ENCODE peak calls at places on chromosomes 13 and 19, in four cellular contexts. S, F, O and Y are unnamed samples.

GRCh38 chr19:57888494-57889231 is at the start of gene ZNF814:
- DNase-seq in O (no peak), S (no peak), F (peak), Y (peak)

GRCh38 chr19:24054044-24054935 is 32.7 kb upstream of the ZNF254 start:
- DNase-seq in S (no peak), F (no peak), O (peak), Y (no peak)

GRCh38 chr19:55256562-55257460 is 2.0 kb downstream of the PPP6R1 start:
- DNase-seq in S (no peak), O (peak), F (no peak), Y (no peak)

GRCh38 chr13:82088781-82089180 is 1747.9 kb upstream of the SPRY2 start:
- DNase-seq in F (no peak), O (no peak), S (no peak), Y (no peak)

GRCh38 chr13:33164331-33164730 is 121.2 kb downstream of the STARD13 start:
- DNase-seq in F (no peak), O (peak), S (no peak), Y (no peak)

GRCh38 chr19:8355631-8356402 is 8.1 kb upstream of the ANGPTL4 start:
- DNase-seq in S (peak), F (no peak), O (peak), Y (no peak)

GRCh38 chr13:89255844-89256406 is 1584.8 kb downstream of the SLITRK5 start:
- DNase-seq in O (no peak), S (no peak), F (no peak), Y (no peak)

GRCh38 chr13:50094615-50095293 is 79.5 kb downstream of the KCNRG start:
- DNase-seq in S (no peak), F (no peak), O (no peak), Y (no peak)

GRCh38 chr13:21034602-21035190 is 26.7 kb downstream of the LATS2 start:
- DNase-seq in S (peak), F (no peak), O (no peak), Y (no peak)

GRCh38 chr13:76019421-76020044 is 383.4 kb downstream of the LMO7 start:
- DNase-seq in O (peak), F (peak), S (no peak), Y (no peak)

GRCh38 chr19:33252971-33253370 is 27.3 kb upstream of the SLC7A10 start:
- DNase-seq in S (no peak), F (no peak), O (no peak), Y (no peak)

GRCh38 chr19:10919352-10920287 is 8.8 kb downstream of the YIPF2 start:
- DNase-seq in O (no peak), S (no peak), F (no peak), Y (no peak)

GRCh38 chr13:66660013-66660804 is 569.9 kb downstream of the PCDH9 start:
- DNase-seq in F (no peak), O (no peak), S (no peak), Y (no peak)

GRCh38 chr13:25901460-25902376 is 150.1 kb downstream of the SHISA2 start:
- DNase-seq in F (no peak), O (peak), S (no peak), Y (peak)

GRCh38 chr19:10789876-10790275 is 46.1 kb downstream of the TMED1 start:
- DNase-seq in O (no peak), F (no peak), S (no peak), Y (no peak)

GRCh38 chr19:40609561-40610395 is 8.6 kb downstream of the LTBP4 start:
- DNase-seq in O (peak), F (peak), S (peak), Y (peak)

GRCh38 chr19:51025809-51026553 is 435 bp downstream of the KLK11 start:
- DNase-seq in O (no peak), F (no peak), S (no peak), Y (no peak)

GRCh38 chr19:12665646-12666304 is 767 bp downstream of the MAN2B1 start:
- DNase-seq in O (no peak), F (no peak), S (no peak), Y (no peak)

GRCh38 chr19:43504426-43505185 is at the start of gene PHLDB3:
- DNase-seq in O (peak), F (no peak), S (no peak), Y (no peak)

GRCh38 chr13:105848494-105848893 is 687.0 kb downstream of the EFNB2 start:
- DNase-seq in F (no peak), S (no peak), O (no peak), Y (no peak)

GRCh38 chr19:10293637-10294367 is 4.0 kb downstream of the ICAM5 start:
- DNase-seq in F (no peak), S (no peak), O (no peak), Y (no peak)

GRCh38 chr19:45152504-45153338 is 8.1 kb downstream of the NKPD1 start:
- DNase-seq in S (no peak), F (peak), O (no peak), Y (no peak)

GRCh38 chr13:73708393-73708985 is 425.7 kb downstream of the KLF12 start:
- DNase-seq in F (no peak), O (peak), S (peak), Y (no peak)
- TF ChIP-seq YY1 in F (no peak), O (no peak), S (no peak), Y (no peak)

GRCh38 chr19:453606-454005 is 7.2 kb downstream of the SHC2 start:
- DNase-seq in F (no peak), O (no peak), S (no peak), Y (no peak)
- TF ChIP-seq HDAC6 in F (no peak), O (no peak), S (no peak), Y (no peak)

DNA sequence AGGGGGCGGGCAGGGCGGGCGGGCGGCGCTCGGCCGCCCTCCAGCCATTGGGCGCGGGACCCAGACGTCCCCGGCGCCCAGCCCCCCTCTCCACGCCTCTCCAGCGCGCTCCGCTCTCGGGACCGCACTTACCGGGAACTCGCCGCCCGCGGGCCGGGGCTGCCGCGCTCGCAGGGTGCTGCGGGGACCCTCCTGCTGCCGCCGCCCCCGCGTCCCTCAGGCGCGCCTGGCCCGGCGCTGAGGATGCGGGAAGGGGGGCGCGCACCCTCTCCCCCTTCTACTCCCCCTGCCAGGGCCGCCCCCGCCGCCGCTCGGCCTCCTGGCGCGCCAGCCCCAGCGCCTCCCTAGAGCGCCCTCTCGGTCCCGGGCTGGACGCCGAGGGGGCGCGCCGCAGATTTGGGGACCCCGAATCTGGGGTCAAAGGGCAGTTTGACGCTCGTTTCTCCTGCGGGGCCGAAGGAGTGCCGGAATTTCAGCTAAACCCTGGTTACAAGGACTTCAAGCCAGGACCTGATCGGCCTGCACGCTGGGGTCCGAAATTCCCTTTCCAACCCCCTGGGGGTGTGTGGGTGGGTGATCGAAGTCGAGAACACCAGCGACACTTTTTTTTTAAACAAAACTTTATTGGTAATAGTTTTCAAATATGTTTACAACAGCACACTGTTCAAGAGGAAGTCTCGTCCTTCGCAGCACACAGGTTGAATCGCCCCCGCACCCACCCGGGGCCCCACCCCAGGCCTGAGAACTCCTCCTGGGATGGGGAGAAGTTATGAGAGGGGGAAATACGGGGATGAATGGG is 734 bp upstream of the SAMD1 start:
- DNase-seq in O (peak), S (peak), F (peak), Y (no peak)
- TF ChIP-seq RFX5 in O (no peak), S (no peak), F (no peak), Y (no peak)

DNA sequence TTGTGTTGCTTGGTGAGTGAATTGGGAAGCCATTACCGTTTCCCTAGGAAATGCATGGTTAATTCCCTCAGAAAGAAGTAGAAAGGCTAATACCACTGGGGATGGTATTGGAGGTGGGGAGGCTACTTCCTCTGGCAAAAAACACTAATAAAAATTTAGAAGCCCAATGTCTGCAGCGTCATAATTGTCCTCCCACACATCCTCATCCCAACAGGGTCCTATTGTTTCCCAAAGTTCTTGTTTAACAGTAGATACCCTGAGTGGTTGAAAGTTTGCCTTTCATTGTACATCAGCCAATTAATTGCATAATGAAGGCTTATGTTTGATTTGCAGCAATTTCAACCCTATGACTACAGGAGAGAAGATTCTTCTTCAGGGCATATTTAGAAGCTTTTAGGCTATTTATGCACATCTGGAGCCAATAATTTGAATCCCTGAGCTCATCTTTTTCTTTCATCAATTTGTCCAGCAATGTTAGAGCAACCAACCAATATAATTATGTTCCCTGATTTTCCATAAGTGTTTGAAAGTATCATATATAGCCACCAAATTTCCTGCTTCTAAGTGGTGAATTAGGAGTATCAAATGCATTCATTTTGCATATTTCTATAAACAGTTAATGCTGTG is 491.0 kb downstream of the SLITRK5 start:
- DNase-seq in S (no peak), O (no peak), F (no peak), Y (no peak)
- TF ChIP-seq YY1 in S (no peak), O (no peak), F (no peak), Y (no peak)

DNA sequence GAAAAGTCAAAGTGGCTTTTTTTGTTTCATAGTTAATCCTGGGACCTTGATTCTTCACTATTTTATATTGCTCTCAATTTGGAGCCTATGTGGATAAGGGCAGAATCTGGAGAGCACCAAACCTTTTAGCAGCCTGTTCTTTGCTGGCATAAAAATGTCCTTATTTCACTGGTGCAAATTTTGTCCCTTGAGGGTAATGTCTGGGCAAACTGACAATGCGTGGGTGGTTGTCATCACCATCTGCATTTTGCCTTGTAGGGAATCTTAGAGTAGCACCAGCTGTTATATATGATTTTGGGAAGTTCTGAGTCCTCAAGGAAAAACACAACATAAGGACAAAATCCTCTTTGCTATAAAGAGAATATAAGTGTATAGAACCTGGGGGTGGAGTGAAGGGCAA is 336.9 kb upstream of the HTR2A start:
- DNase-seq in F (no peak), S (no peak), O (no peak), Y (no peak)
- TF ChIP-seq HDAC6 in F (no peak), S (no peak), O (no peak), Y (no peak)

GRCh38 chr19:49640113-49640898 is at the start of gene RRAS:
- DNase-seq in S (peak), O (peak), F (peak), Y (peak)

GRCh38 chr19:49636230-49636932 is 3.6 kb downstream of the RRAS start:
- DNase-seq in O (no peak), S (no peak), F (no peak), Y (no peak)

GRCh38 chr19:49639401-49640112 is 386 bp downstream of the RRAS start:
- DNase-seq in F (no peak), O (no peak), S (no peak), Y (no peak)

GRCh38 chr19:49637865-49638350 is 2.0 kb downstream of the RRAS start:
- DNase-seq in F (peak), S (peak), O (no peak), Y (no peak)

DNA sequence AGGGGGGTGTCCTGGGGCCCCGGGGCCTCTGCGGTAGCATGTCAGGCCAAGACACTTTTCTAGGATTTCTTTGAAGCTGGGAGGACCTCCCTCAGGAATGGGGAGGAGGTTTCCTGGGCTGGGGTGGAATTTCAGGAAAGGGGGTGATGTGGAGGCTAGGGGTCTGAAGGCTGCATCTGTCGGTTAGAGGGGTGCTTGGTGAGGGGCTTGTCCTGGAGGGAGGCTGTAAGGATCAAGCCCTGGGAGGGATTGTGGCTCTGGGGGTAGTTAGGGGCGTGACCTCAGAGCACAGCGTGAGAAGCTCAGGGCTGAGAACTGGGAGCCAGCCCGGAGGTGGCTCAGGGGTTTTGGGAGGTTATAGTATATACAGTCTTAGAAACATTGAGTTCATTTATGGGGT is 1.6 kb downstream of the RRAS start:
- DNase-seq in S (no peak), O (no peak), F (no peak), Y (no peak)
- TF ChIP-seq RFX5 in S (no peak), O (no peak), F (no peak), Y (no peak)